ENCODE peak calls at places on chromosomes 7 and 10, in four cellular contexts. R, V, I and N are unnamed samples.

GRCh38 chr10:107689318-107689717 is 524.8 kb upstream of the SORCS1 start:
- DNase-seq in R (no peak), V (peak), I (no peak), N (peak)

GRCh38 chr7:111658546-111658945 is 96.3 kb upstream of the IMMP2L start:
- DNase-seq in R (no peak), V (no peak), I (no peak), N (no peak)

GRCh38 chr10:28722065-28722803 is 44.9 kb downstream of the BAMBI start:
- DNase-seq in R (no peak), V (no peak), I (no peak), N (peak)

GRCh38 chr10:101939273-101939635 is 95.7 kb upstream of the KCNIP2 start:
- DNase-seq in R (no peak), V (peak), I (no peak), N (peak)

GRCh38 chr7:29806793-29807178 is 478 bp downstream of the WIPF3 start:
- DNase-seq in R (no peak), V (no peak), I (no peak), N (no peak)

GRCh38 chr7:105429746-105430612 is 41.3 kb upstream of the SRPK2 start:
- DNase-seq in R (peak), V (peak), I (peak), N (peak)

GRCh38 chr7:50068026-50068425 is 25.0 kb downstream of the ZPBP start:
- DNase-seq in R (no peak), V (peak), I (peak), N (peak)

GRCh38 chr10:124083740-124084397 is 9.5 kb downstream of the CHST15 start:
- DNase-seq in R (no peak), V (no peak), I (no peak), N (no peak)

GRCh38 chr10:73967022-73967429 is 30.9 kb upstream of the VCL start:
- DNase-seq in R (peak), V (no peak), I (no peak), N (no peak)

GRCh38 chr10:98403812-98404504 is 11.0 kb downstream of the PYROXD2 start:
- DNase-seq in R (no peak), V (peak), I (no peak), N (no peak)

GRCh38 chr7:157513162-157513621 is 176.4 kb downstream of the DNAJB6 start:
- DNase-seq in R (peak), V (no peak), I (no peak), N (no peak)

GRCh38 chr7:22625251-22625650 is 101.7 kb upstream of the IL6 start:
- DNase-seq in R (no peak), V (no peak), I (no peak), N (no peak)

GRCh38 chr10:130203626-130204025 is 67.4 kb downstream of the GLRX3 start:
- DNase-seq in R (no peak), V (no peak), I (no peak), N (no peak)

GRCh38 chr10:11014671-11015141 is 3.0 kb upstream of the CELF2 start:
- DNase-seq in R (no peak), V (no peak), I (no peak), N (no peak)

GRCh38 chr10:35803046-35803445 is 160.9 kb upstream of the FZD8 start:
- DNase-seq in R (no peak), V (no peak), I (no peak), N (no peak)

GRCh38 chr10:55629792-55630490 is 731.1 kb downstream of the ZWINT start:
- DNase-seq in R (no peak), V (no peak), I (peak), N (peak)

GRCh38 chr7:24826662-24827020 is 69.4 kb upstream of the GSDME start:
- DNase-seq in R (no peak), V (no peak), I (no peak), N (no peak)

GRCh38 chr7:1533569-1534329 is 3.2 kb downstream of the MAFK start:
- DNase-seq in R (peak), V (peak), I (no peak), N (peak)

GRCh38 chr7:31408120-31408729 is 67.7 kb upstream of the NEUROD6 start:
- DNase-seq in R (no peak), V (no peak), I (no peak), N (peak)

GRCh38 chr7:134625571-134625970 is 21.1 kb upstream of the BPGM start:
- DNase-seq in R (no peak), V (no peak), I (no peak), N (peak)

GRCh38 chr10:116270691-116271592 is 2.1 kb downstream of the GFRA1 start:
- DNase-seq in R (peak), V (no peak), I (no peak), N (no peak)

GRCh38 chr10:33065111-33065510 is 107.1 kb upstream of the ITGB1 start:
- DNase-seq in R (no peak), V (no peak), I (no peak), N (peak)

GRCh38 chr7:157760004-157760730 is 423.4 kb downstream of the DNAJB6 start:
- DNase-seq in R (no peak), V (no peak), I (no peak), N (no peak)

GRCh38 chr7:31065021-31065593 is 13.0 kb downstream of the ADCYAP1R1 start:
- DNase-seq in R (no peak), V (no peak), I (no peak), N (no peak)

GRCh38 chr7:94700926-94701554 is 45.1 kb upstream of the SGCE start:
- DNase-seq in R (no peak), V (no peak), I (peak), N (peak)

GRCh38 chr10:71638087-71638576 is 81.4 kb downstream of the C10orf105 start:
- DNase-seq in R (no peak), V (no peak), I (peak), N (no peak)

GRCh38 chr10:80168679-80169380 is 36.3 kb downstream of the PLAC9 start:
- DNase-seq in R (no peak), V (peak), I (no peak), N (no peak)

GRCh38 chr7:158501300-158502067 is 86.1 kb downstream of the PTPRN2 start:
- DNase-seq in R (no peak), V (no peak), I (no peak), N (no peak)

GRCh38 chr10:120262857-120263547 is 194.0 kb upstream of the PLPP4 start:
- DNase-seq in R (no peak), V (peak), I (no peak), N (no peak)

GRCh38 chr7:158110661-158111555 is 476.7 kb downstream of the PTPRN2 start:
- DNase-seq in R (peak), V (no peak), I (peak), N (no peak)

GRCh38 chr7:123624527-123625183 is 23.0 kb downstream of the ASB15 start:
- DNase-seq in R (no peak), V (peak), I (peak), N (peak)

GRCh38 chr10:104197364-104197763 is 34.8 kb downstream of the CFAP43 start:
- DNase-seq in R (no peak), V (no peak), I (peak), N (no peak)

GRCh38 chr10:60425392-60426110 is 35.9 kb upstream of the ANK3 start:
- DNase-seq in R (no peak), V (no peak), I (no peak), N (peak)

GRCh38 chr7:104162081-104162480 is 45.7 kb downstream of the ORC5 start:
- DNase-seq in R (no peak), V (no peak), I (no peak), N (no peak)

GRCh38 chr10:86391236-86391840 is 24.7 kb upstream of the GRID1 start:
- DNase-seq in R (peak), V (no peak), I (no peak), N (no peak)

GRCh38 chr7:68031180-68031943 is 1034.7 kb downstream of the TYW1 start:
- DNase-seq in R (no peak), V (no peak), I (no peak), N (no peak)

GRCh38 chr10:43573250-43574034 is 974 bp downstream of the ZNF239 start:
- DNase-seq in R (no peak), V (no peak), I (no peak), N (no peak)

GRCh38 chr10:125113661-125114388 is 46.5 kb downstream of the CTBP2 start:
- DNase-seq in R (no peak), V (no peak), I (no peak), N (peak)

GRCh38 chr10:17375936-17376584 is 78.3 kb downstream of the ST8SIA6 start:
- DNase-seq in R (no peak), V (peak), I (peak), N (peak)

DNA sequence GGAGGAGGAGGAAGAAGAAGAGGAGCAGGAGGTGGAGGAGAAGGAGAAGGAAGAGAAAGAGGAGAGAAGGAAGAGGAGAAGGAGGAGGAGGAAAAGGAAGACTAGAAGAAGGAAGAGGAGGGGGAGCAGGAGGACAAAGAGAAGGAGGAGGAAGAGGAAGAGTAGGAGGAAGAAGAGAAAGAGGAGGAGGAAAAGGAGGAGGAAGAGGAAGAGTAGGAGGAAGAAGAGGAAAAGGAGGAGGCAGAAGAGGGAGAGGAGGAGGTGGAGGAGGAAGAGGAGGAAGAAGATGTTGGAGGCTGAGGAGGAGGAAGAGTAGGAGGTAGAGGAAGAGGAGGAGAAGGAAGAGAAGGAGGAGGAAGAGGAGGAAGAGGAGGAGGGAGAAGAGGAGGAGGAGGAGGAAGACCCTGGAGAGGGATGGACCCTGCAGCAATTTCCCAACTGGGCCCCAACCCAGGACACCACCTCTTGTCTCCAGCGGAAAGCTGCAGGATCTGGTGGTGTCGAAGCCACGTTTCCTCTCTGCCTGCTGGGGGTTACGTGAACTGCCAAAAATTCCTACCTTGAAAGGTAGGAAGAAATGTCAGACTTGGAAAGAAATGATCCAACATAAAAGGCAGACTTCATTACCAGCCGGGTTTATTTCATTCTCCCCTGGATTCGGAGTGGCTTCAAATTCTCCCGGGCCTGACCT is 38.9 kb downstream of the COL26A1 start:
- DNase-seq in R (no peak), V (no peak), I (no peak), N (no peak)
- H3K4me3 ChIP-seq in R (no peak), V (no peak), I (no peak), N (no peak)

GRCh38 chr10:117539903-117540639 is 2.5 kb upstream of the EMX2 start:
- DNase-seq in R (peak), V (no peak), I (no peak), N (no peak)

GRCh38 chr10:117541909-117542705 is 439 bp upstream of the EMX2 start:
- DNase-seq in R (peak), V (no peak), I (no peak), N (peak)

GRCh38 chr10:117539271-117539876 is 3.2 kb upstream of the EMX2 start:
- DNase-seq in R (peak), V (no peak), I (no peak), N (no peak)

GRCh38 chr10:117541405-117541908 is 1.1 kb upstream of the EMX2 start:
- DNase-seq in R (peak), V (no peak), I (no peak), N (peak)

DNA sequence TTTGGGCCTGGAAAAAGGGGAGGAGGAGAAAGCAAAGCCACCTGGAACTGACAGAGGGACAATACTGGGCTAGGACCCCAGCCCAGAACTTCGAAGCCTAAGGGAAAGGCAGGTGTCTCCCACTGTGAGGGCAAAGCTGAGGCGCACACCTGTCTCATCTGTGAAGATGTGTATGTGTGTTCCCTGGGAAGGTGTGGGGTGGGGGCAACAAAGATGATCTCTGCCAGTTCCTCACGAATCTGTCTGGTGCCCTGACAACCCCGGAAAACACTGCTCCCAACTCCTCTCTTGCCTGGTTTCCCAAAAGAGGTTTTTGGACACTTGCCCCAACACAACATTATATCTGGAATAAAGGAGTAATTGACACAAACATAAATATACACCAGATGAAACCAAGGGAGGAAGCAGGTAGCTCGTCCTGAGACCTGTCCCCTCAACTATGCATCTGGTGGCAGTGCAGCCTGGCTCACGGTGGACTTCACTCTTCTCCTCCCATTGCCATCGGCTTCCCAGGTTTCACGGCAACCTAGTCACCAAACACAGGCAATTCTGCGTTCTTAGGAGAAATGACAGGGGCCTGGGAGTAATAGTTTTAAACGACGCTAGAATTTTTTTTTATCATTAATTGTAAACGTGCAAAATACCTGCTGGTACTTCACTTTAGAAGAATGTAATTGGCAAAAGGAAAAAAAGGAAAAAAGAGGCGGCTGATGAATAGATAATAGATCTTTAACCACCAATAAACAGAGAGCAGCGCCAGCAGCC is 1.7 kb upstream of the EMX2 start:
- DNase-seq in R (peak), V (no peak), I (no peak), N (no peak)
- H3K4me3 ChIP-seq in R (no peak), V (no peak), I (no peak), N (peak)

DNA sequence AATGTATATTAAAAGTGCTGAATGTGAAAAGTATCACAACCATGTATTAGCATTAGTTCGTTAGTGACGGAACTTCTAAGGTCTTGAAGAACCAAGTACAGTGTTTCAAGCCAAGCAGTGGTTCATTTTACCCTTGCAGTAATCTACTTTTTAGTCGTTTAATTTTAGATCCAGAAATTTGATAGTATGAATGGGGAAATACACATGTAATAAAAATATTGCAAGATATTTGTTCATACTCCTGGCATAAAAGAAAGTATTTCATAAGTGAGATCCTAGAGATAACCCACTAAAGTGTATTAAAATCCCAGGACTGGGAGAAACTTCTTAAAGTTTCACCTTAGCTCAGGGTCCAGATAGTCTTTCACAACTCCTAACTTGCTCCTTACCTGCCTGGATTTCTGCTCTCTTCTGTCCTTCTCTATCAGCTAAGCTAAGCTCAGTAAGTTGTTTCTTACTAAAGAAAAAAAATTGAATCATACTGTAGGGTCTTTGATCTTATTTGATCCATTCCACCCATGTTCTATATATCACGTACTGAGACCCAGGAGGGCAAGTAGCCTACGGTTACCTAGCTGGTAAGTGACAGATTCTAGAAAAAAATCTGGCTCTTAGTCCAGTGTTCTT is 1.5 kb downstream of the BCAP29 start:
- DNase-seq in R (no peak), V (no peak), I (no peak), N (no peak)
- H3K4me3 ChIP-seq in R (no peak), V (peak), I (peak), N (peak)

DNA sequence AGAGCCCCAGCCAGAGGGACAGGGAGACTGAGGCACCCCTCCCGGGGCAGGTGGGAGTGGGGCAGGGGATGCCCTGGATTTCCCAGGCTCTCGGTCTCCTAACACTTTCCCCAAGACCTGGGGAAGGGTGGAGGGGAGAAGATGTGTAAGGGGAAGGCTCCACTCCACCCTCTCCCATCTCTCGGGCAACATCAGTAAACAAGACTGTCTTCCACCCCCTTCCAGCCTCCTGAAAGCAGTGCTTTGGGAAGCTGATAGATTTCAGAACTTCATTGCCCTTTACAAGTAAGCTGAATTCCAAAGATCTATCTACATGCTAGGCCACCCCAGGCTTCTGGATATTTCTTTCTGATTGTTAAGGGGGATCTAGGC is 3.7 kb downstream of the FLNC start:
- DNase-seq in R (no peak), V (no peak), I (no peak), N (peak)
- H3K4me3 ChIP-seq in R (no peak), V (no peak), I (no peak), N (no peak)

DNA sequence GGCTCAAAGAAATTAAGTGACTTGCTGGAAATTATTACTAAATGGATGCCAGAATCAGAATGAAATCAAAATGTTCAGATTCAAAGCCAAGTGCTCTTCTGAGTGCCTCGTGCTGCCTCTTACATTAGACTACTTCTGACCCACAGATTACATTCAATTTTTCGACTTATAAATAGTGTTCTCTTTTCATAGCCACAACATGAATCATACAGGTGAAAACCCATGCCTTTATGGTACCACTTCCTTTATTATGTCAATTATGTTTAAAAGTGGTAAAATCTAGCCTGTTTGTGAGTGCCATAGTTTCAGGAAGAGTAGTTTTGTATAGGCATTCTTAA is 208.1 kb upstream of the TEX47 start:
- DNase-seq in R (no peak), V (peak), I (no peak), N (no peak)
- H3K4me3 ChIP-seq in R (no peak), V (no peak), I (no peak), N (no peak)

GRCh38 chr7:74206589-74207120 is 3.2 kb upstream of the LAT2 start:
- DNase-seq in R (peak), V (peak), I (peak), N (peak)
- H3K4me3 ChIP-seq in R (no peak), V (no peak), I (peak), N (peak)

GRCh38 chr10:3901370-3901769 is 116.4 kb upstream of the KLF6 start:
- DNase-seq in R (no peak), V (peak), I (no peak), N (no peak)
- H3K4me3 ChIP-seq in R (no peak), V (no peak), I (no peak), N (no peak)

GRCh38 chr7:5578441-5579024 is 154.9 kb upstream of the TNRC18 start:
- DNase-seq in R (no peak), V (peak), I (no peak), N (no peak)

GRCh38 chr7:5572439-5572838 is 148.8 kb upstream of the TNRC18 start:
- DNase-seq in R (no peak), V (no peak), I (no peak), N (no peak)

DNA sequence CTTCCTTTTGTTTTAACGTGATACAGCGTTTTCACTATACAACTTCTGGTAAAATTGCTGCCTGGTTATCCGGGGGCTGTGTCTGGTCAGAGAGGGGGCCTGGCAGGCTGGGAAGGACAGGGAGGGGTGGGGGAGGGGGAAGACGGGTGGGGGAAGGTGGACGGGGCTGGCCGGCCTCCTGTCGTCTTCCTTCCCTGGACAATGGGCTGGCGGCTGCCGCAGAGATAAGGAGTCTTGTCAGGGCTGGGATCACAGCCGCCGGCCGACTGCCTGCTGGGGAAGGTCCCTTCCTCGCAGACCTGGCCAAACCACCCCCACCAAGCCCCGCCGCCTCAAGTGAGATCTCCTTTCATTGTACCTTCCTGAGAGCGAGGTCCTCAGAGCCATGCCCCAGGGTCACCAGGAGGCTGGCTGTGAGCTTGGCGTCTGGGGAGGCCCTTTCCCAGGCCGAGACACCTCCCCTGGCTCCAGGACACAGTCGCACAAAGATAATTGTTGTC is 151.2 kb upstream of the TNRC18 start:
- DNase-seq in R (no peak), V (no peak), I (no peak), N (no peak)
- H3K4me3 ChIP-seq in R (no peak), V (no peak), I (peak), N (peak)